ENCODE peak calls at places on chromosomes 2 and 18, in five cellular contexts. I, A, E, F and U are unnamed samples.

GRCh38 chr2:55966431-55967118 is 43.0 kb upstream of the EFEMP1 start:
- DNase-seq in I (no peak), A (no peak), E (no peak), F (peak), U (no peak)

GRCh38 chr2:15359716-15360531 is 201.2 kb downstream of the NBAS start:
- DNase-seq in I (no peak), A (no peak), E (no peak), F (no peak), U (no peak)

GRCh38 chr18:69574401-69574800 is 173.7 kb downstream of the DOK6 start:
- DNase-seq in I (no peak), A (no peak), E (no peak), F (no peak), U (no peak)

GRCh38 chr2:169734172-169734847 is 678 bp downstream of the KLHL23 start:
- DNase-seq in I (peak), A (peak), E (peak), F (no peak), U (peak)

GRCh38 chr2:234463626-234464290 is 33.1 kb downstream of the ARL4C start:
- DNase-seq in I (no peak), A (no peak), E (no peak), F (no peak), U (no peak)

GRCh38 chr18:12946549-12947354 is 1.1 kb upstream of the SEH1L start:
- DNase-seq in I (no peak), A (peak), E (peak), F (peak), U (peak)

GRCh38 chr18:60987963-60988362 is 345.3 kb upstream of the CDH20 start:
- DNase-seq in I (no peak), A (no peak), E (no peak), F (no peak), U (no peak)

GRCh38 chr2:133780099-133780996 is 212.1 kb upstream of the NCKAP5 start:
- DNase-seq in I (peak), A (peak), E (peak), F (peak), U (peak)

GRCh38 chr2:201930831-201931230 is 102.8 kb upstream of the FZD7 start:
- DNase-seq in I (no peak), A (no peak), E (no peak), F (no peak), U (no peak)

GRCh38 chr2:36487947-36488346 is 110.0 kb downstream of the FEZ2 start:
- DNase-seq in I (no peak), A (no peak), E (no peak), F (no peak), U (no peak)

GRCh38 chr2:169012812-169013627 is 18.1 kb downstream of the ABCB11 start:
- DNase-seq in I (no peak), A (no peak), E (no peak), F (no peak), U (no peak)

GRCh38 chr18:54330768-54331548 is 26.7 kb downstream of the STARD6 start:
- DNase-seq in I (no peak), A (no peak), E (no peak), F (no peak), U (no peak)

GRCh38 chr2:165803123-165803760 is 9.2 kb upstream of the GALNT3 start:
- DNase-seq in I (no peak), A (no peak), E (no peak), F (no peak), U (no peak)

GRCh38 chr2:109264595-109265328 is 135.8 kb downstream of the SH3RF3 start:
- DNase-seq in I (no peak), A (no peak), E (no peak), F (no peak), U (no peak)

GRCh38 chr2:17894005-17894404 is 15.5 kb downstream of the KCNS3 start:
- DNase-seq in I (no peak), A (no peak), E (no peak), F (no peak), U (no peak)

GRCh38 chr2:168730391-168730790 is 72.0 kb upstream of the NOSTRIN start:
- DNase-seq in I (no peak), A (no peak), E (no peak), F (no peak), U (no peak)

GRCh38 chr2:105712981-105713596 is 31.6 kb upstream of the NCK2 start:
- DNase-seq in I (no peak), A (no peak), E (no peak), F (no peak), U (no peak)

GRCh38 chr18:29883114-29883513 is 1159.4 kb downstream of the DSC3 start:
- DNase-seq in I (no peak), A (no peak), E (no peak), F (no peak), U (no peak)

GRCh38 chr18:1062592-1062991 is 157.9 kb downstream of the ADCYAP1 start:
- DNase-seq in I (no peak), A (no peak), E (no peak), F (no peak), U (peak)

GRCh38 chr2:36403675-36404230 is 48.2 kb downstream of the CRIM1 start:
- DNase-seq in I (no peak), A (no peak), E (no peak), F (no peak), U (no peak)

GRCh38 chr2:236728916-236729670 is 159.5 kb downstream of the ACKR3 start:
- DNase-seq in I (no peak), A (no peak), E (no peak), F (no peak), U (no peak)

GRCh38 chr2:145558617-145559350 is 1038.9 kb upstream of the ZEB2 start:
- DNase-seq in I (no peak), A (no peak), E (no peak), F (no peak), U (no peak)

DNA sequence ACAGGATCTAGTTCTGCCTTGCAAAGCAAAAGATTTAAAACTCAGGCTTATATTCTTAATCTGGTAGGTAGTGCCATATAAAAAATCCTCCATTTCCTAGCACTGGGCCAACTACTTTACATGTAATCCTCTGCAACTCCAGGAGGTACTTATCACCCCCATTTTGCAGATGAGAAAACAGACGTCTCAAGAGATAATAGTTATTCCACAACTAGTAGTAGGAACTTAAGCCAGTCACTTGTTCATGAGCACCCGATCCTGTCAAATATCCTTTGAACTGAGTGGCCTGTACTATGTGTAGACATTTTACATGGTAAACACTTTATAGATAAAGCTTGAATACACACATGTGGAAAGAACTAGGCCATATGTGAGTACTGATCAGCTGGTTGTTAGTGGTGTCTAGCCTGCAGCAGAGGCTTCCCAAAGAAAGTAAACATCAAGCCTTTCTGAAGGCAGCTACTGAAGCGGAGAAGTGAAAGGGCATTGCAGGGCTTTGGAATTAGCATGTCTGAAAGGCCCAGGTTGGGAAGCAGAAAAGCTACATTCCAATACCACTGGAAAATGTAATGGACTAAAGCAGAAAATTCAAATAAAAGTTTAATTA is 48.0 kb downstream of the NAB1 start:
- DNase-seq in I (no peak), A (no peak), E (no peak), F (no peak), U (no peak)
- TF ChIP-seq CTCF in I (no peak), A (no peak), E (no peak), F (no peak), U (no peak)

GRCh38 chr2:193581807-193582206 is 1387.1 kb upstream of the TMEFF2 start:
- DNase-seq in I (no peak), A (no peak), E (no peak), F (no peak), U (no peak)

GRCh38 chr2:193584522-193584938 is 1389.8 kb upstream of the TMEFF2 start:
- DNase-seq in I (peak), A (no peak), E (no peak), F (no peak), U (peak)

GRCh38 chr2:193580176-193580950 is 1385.6 kb upstream of the TMEFF2 start:
- DNase-seq in I (no peak), A (no peak), E (no peak), F (no peak), U (no peak)

DNA sequence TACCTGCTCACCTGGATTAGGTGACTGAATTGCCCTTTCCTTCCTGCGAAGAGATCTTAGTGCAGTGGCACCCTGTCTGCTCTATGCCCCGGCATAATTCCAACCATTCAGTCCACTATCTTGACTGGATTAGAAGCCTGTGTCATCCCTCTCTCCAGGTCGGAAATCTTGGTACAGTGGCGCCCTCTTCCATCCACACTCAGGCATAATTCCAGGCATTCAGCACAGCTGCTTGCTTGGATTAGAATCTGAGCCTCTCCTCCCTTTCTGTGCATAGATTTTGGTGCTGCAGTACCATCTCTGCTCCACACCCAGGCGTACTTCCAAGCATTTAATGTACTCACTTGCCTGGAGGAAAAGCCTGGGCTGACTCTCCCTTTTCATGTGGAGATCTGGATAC is 1389.3 kb upstream of the TMEFF2 start:
- DNase-seq in I (no peak), A (no peak), E (peak), F (no peak), U (peak)
- TF ChIP-seq CTCF in I (no peak), A (no peak), E (peak), F (no peak), U (no peak)

GRCh38 chr2:10908195-10908594 is 3.5 kb upstream of the KCNF1 start:
- DNase-seq in I (no peak), A (no peak), E (no peak), F (no peak), U (no peak)

GRCh38 chr2:10910625-10911024 is 1.1 kb upstream of the KCNF1 start:
- DNase-seq in I (no peak), A (no peak), E (no peak), F (no peak), U (no peak)

GRCh38 chr2:10909050-10909995 is 2.4 kb upstream of the KCNF1 start:
- DNase-seq in I (no peak), A (peak), E (peak), F (no peak), U (peak)

GRCh38 chr2:10911291-10912075 is at the start of gene KCNF1:
- DNase-seq in I (no peak), A (no peak), E (peak), F (no peak), U (peak)

DNA sequence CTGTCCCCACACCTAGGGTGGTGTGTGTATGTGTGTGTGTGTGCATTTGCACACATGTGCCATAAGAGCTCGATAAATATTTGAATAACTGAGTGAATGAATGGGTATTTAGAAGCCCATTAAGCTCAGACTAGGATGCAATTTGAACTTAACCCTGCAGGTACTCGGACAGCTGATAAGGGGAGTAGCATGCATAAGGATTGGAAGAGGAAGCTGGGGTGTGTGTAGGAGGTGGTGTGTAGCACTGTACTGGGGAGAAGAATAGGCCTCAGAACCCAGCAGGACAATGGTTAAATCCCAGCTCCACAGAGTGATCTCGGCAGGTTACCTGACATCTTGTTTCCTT is 1.8 kb upstream of the KCNF1 start:
- DNase-seq in I (no peak), A (no peak), E (no peak), F (no peak), U (no peak)
- TF ChIP-seq CTCF in I (no peak), A (no peak), E (no peak), F (no peak), U (peak)

DNA sequence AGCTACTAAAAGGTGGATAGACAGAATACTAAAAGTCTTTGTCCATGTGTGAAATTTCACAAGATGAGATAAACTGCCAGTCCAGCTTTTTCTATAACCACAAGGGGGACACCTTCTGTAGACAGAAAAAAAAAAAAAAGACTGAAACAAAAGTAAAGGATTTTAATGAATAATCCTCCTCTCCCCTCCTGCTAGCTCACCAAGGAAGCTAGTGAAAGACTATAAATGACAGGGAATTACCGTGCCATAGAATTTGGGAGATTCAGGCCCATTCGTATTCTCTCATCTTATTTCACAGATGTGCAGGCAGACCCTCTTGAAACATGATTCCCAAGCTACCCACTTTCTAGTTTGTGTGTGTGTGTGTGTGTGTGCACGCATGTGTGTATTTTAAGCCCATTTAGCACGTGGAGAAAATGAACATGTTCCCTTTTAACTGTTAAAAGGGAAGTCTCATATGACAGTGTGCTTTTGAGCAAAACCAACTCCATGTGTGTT is 36.3 kb upstream of the SLC8A1 start:
- DNase-seq in I (no peak), A (no peak), E (no peak), F (no peak), U (no peak)
- TF ChIP-seq CTCF in I (no peak), A (no peak), E (peak), F (peak), U (peak)

DNA sequence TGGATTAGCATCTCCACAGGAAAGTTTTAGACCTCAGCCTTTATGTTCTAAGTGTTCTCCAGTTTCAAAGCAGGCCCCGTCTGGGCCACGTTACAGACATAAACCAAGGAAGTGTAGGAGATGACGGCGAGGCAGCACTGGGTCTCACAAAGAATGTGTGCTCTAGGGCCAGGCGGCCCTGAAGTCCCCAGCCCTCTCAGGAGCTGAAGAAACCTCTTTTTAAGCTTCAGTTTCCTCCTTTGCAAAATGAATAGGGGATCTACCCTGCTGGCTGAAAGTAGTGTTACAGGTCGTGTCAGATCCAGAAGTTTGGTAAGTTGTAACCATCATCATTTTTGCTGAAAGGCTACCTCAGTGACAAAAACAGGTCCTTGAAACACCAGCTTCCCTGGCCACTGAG is 81.7 kb downstream of the SPRED2 start:
- DNase-seq in I (peak), A (peak), E (peak), F (no peak), U (no peak)
- TF ChIP-seq CTCF in I (peak), A (peak), E (peak), F (no peak), U (peak)

GRCh38 chr2:96758987-96759386 is 1.7 kb upstream of the CNNM4 start:
- DNase-seq in I (no peak), A (no peak), E (no peak), F (no peak), U (no peak)

GRCh38 chr2:96757477-96757860 is 3.2 kb upstream of the CNNM4 start:
- DNase-seq in I (no peak), A (no peak), E (no peak), F (no peak), U (no peak)

GRCh38 chr2:96759548-96759947 is 1.2 kb upstream of the CNNM4 start:
- DNase-seq in I (no peak), A (no peak), E (no peak), F (no peak), U (no peak)

GRCh38 chr2:96754317-96754716 is 6.4 kb upstream of the CNNM4 start:
- DNase-seq in I (no peak), A (no peak), E (no peak), F (no peak), U (no peak)

DNA sequence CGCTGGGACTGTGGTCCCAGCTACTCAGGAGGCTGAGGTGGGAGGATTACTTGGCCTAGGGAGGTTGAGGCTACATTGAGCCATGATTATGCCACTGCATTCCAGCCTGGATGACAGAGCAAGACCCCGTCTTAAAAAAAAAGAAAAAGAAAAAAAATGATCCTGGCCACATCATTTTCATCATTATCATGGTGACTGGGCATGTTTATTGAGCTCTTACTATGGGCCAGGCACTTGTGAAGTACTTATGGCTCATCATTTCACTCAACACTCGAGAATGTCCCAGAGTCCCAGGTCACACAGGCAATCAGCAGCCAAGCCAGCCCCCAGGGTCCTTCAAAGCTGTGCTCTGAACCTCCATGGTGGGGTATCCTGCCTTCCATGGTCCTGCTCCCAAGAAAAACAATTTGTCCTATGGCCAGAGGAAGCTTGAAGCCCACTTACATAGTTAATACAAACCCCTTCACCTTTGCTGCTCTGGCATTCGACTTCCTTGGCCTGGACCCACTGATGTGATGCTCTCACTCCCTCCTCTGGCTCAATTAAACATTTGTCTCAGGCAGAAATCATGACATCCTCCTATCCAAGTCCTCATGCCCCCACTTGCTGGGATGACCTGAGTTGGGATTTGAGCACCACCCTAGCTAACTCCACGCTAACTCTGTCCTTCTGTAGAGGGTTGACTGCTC is 3.8 kb upstream of the CNNM4 start:
- DNase-seq in I (no peak), A (no peak), E (no peak), F (no peak), U (no peak)
- TF ChIP-seq CTCF in I (peak), A (peak), E (no peak), F (no peak), U (no peak)

GRCh38 chr2:112724611-112725525 is 4.0 kb downstream of the NT5DC4 start:
- DNase-seq in I (peak), A (peak), E (no peak), F (no peak), U (peak)
- TF ChIP-seq CTCF in I (peak), A (peak), E (no peak), F (no peak), U (no peak)

GRCh38 chr18:57976230-57976773 is 67.7 kb upstream of the NEDD4L start:
- DNase-seq in I (no peak), A (no peak), E (no peak), F (no peak), U (no peak)

GRCh38 chr18:57973889-57974288 is 70.1 kb upstream of the NEDD4L start:
- DNase-seq in I (no peak), A (no peak), E (no peak), F (no peak), U (no peak)

GRCh38 chr18:57975805-57976204 is 68.2 kb upstream of the NEDD4L start:
- DNase-seq in I (no peak), A (no peak), E (no peak), F (no peak), U (no peak)

GRCh38 chr18:57970356-57971095 is 73.5 kb upstream of the NEDD4L start:
- DNase-seq in I (no peak), A (peak), E (no peak), F (no peak), U (peak)

DNA sequence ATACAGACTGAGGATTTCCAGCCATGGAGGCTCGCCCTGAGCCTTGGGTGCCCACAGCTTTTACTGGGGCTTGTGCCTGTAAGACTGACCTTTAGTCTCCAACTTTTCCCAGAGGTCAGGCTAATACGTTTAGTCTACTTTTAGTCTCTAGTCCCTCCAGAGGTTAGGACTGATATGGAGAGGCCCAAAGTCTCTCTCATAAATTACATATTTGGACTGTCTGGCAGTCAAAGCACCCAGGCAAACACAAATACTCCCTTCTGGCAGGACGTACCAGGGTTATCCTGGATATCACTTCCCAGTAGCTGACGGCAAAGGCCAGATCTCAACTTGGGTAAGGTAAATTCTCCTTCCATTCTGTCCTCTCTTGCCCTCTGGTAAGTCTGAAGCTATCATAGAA is 69.4 kb upstream of the NEDD4L start:
- DNase-seq in I (no peak), A (no peak), E (no peak), F (no peak), U (no peak)
- TF ChIP-seq CTCF in I (no peak), A (no peak), E (no peak), F (no peak), U (no peak)

DNA sequence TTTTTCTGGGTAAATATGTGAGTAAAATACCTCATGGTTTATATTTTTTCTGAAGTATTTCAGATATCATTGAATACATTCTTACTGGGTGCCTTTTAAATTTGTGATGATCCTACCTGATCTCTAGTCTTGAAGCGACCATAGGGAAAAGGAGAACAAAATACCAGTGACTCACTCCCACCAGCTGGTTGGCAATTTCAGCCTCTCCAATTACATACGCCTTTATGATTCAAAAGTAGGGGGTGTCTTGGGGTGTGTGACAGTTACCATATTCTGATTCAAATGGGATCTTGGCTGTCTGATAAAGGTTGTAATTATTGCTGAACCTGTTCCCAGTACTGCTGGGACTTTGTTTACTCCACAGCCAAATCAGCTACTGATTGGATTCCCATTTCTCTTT is 175.9 kb upstream of the NXPH2 start:
- DNase-seq in I (no peak), A (no peak), E (no peak), F (no peak), U (no peak)
- TF ChIP-seq CTCF in I (no peak), A (no peak), E (no peak), F (no peak), U (no peak)